ENCODE peak calls at places on chromosomes 6 and 20, in seven cellular contexts. One of them, this sample, is unnamed.

GRCh38 chr6:145015739-145016558 is 719.4 kb downstream of the EPM2A start:
- DNase-seq in NCI-H446 treated with DMSO at 0.1 percent for 48 hours: no peak
- DNase-seq in NAMALWA: no peak
- DNase-seq in NCI-H1105 treated with DMSO at 0.1 percent for 48 hours: no peak
- DNase-seq in midbrain: no peak
- DNase-seq in LoVo: peak; percentile 58
- DNase-seq in brain microvascular endothelial cell: peak; percentile 86
- DNase-seq in this sample: no peak

GRCh38 chr6:98832282-98833100 is 1.9 kb upstream of the POU3F2 start:
- DNase-seq in NAMALWA: no peak
- DNase-seq in NCI-H1105 treated with DMSO at 0.1 percent for 48 hours: peak; percentile 41
- DNase-seq in brain microvascular endothelial cell: peak; percentile 34
- DNase-seq in midbrain: peak; percentile 87
- DNase-seq in LoVo: no peak
- DNase-seq in NCI-H446 treated with DMSO at 0.1 percent for 48 hours: no peak
- DNase-seq in this sample: no peak

GRCh38 chr6:137496392-137496767 is 2.2 kb upstream of the OLIG3 start:
- DNase-seq in NCI-H446 treated with DMSO at 0.1 percent for 48 hours: no peak
- DNase-seq in brain microvascular endothelial cell: no peak
- DNase-seq in LoVo: no peak
- DNase-seq in NAMALWA: no peak
- DNase-seq in NCI-H1105 treated with DMSO at 0.1 percent for 48 hours: no peak
- DNase-seq in midbrain: no peak
- DNase-seq in this sample: no peak

GRCh38 chr6:36487698-36488097 is 44.9 kb downstream of the KCTD20 start:
- DNase-seq in LoVo: no peak
- DNase-seq in NCI-H446 treated with DMSO at 0.1 percent for 48 hours: no peak
- DNase-seq in brain microvascular endothelial cell: no peak
- DNase-seq in NAMALWA: no peak
- DNase-seq in NCI-H1105 treated with DMSO at 0.1 percent for 48 hours: no peak
- DNase-seq in midbrain: no peak
- DNase-seq in this sample: no peak

GRCh38 chr6:45922728-45923351 is 92.8 kb downstream of the CLIC5 start:
- DNase-seq in LoVo: peak; percentile 35
- DNase-seq in NAMALWA: peak; percentile 56
- DNase-seq in midbrain: peak; percentile 69
- DNase-seq in NCI-H1105 treated with DMSO at 0.1 percent for 48 hours: peak; percentile 55
- DNase-seq in brain microvascular endothelial cell: peak; percentile 79
- DNase-seq in NCI-H446 treated with DMSO at 0.1 percent for 48 hours: no peak
- DNase-seq in this sample: peak; percentile 20

GRCh38 chr20:18090044-18090443 is 32.3 kb upstream of the OVOL2 start:
- DNase-seq in brain microvascular endothelial cell: no peak
- DNase-seq in LoVo: no peak
- DNase-seq in NAMALWA: no peak
- DNase-seq in NCI-H1105 treated with DMSO at 0.1 percent for 48 hours: no peak
- DNase-seq in midbrain: no peak
- DNase-seq in NCI-H446 treated with DMSO at 0.1 percent for 48 hours: no peak
- DNase-seq in this sample: no peak

GRCh38 chr20:347317-347639 is 367 bp downstream of the NRSN2 start:
- DNase-seq in NCI-H1105 treated with DMSO at 0.1 percent for 48 hours: no peak
- DNase-seq in midbrain: no peak
- DNase-seq in brain microvascular endothelial cell: no peak
- DNase-seq in NAMALWA: no peak
- DNase-seq in LoVo: no peak
- DNase-seq in NCI-H446 treated with DMSO at 0.1 percent for 48 hours: no peak
- DNase-seq in this sample: no peak

GRCh38 chr20:36154696-36155628 is at the start of gene EPB41L1:
- DNase-seq in NCI-H1105 treated with DMSO at 0.1 percent for 48 hours: peak; percentile 65
- DNase-seq in brain microvascular endothelial cell: no peak
- DNase-seq in LoVo: no peak
- DNase-seq in NAMALWA: no peak
- DNase-seq in NCI-H446 treated with DMSO at 0.1 percent for 48 hours: peak; percentile 32
- DNase-seq in midbrain: peak; percentile 50
- DNase-seq in this sample: no peak

GRCh38 chr6:14085176-14085787 is 32.3 kb upstream of the CD83 start:
- DNase-seq in brain microvascular endothelial cell: no peak
- DNase-seq in NCI-H446 treated with DMSO at 0.1 percent for 48 hours: no peak
- DNase-seq in NCI-H1105 treated with DMSO at 0.1 percent for 48 hours: no peak
- DNase-seq in LoVo: no peak
- DNase-seq in midbrain: no peak
- DNase-seq in NAMALWA: no peak
- DNase-seq in this sample: no peak

GRCh38 chr6:27478141-27478705 is 5.3 kb upstream of the ZNF184 start:
- DNase-seq in NCI-H1105 treated with DMSO at 0.1 percent for 48 hours: no peak
- DNase-seq in LoVo: peak; percentile 20
- DNase-seq in NAMALWA: peak; percentile 75
- DNase-seq in brain microvascular endothelial cell: no peak
- DNase-seq in NCI-H446 treated with DMSO at 0.1 percent for 48 hours: no peak
- DNase-seq in midbrain: no peak
- DNase-seq in this sample: no peak

GRCh38 chr6:9126845-9127560 is 691.7 kb upstream of the SLC35B3 start:
- DNase-seq in NCI-H1105 treated with DMSO at 0.1 percent for 48 hours: peak; percentile 6
- DNase-seq in NCI-H446 treated with DMSO at 0.1 percent for 48 hours: no peak
- DNase-seq in brain microvascular endothelial cell: peak; percentile 55
- DNase-seq in midbrain: no peak
- DNase-seq in NAMALWA: no peak
- DNase-seq in LoVo: no peak
- DNase-seq in this sample: no peak

GRCh38 chr20:53708129-53708968 is 114.7 kb upstream of the ZNF217 start:
- DNase-seq in LoVo: peak; percentile 64
- DNase-seq in NAMALWA: peak; percentile 72
- DNase-seq in NCI-H446 treated with DMSO at 0.1 percent for 48 hours: no peak
- DNase-seq in brain microvascular endothelial cell: peak; percentile 29
- DNase-seq in NCI-H1105 treated with DMSO at 0.1 percent for 48 hours: no peak
- DNase-seq in midbrain: no peak
- DNase-seq in this sample: peak; percentile 54